ENCODE peak calls at places on chromosomes 5 and 9, in five cellular contexts. L is dorsolateral prefrontal cortex, N is A549, J is left ventricle myocardium inferior, K is Panc1. O is an unnamed sample.

GRCh38 chr5:176473335-176474006 is 25.3 kb downstream of the FAF2 start:
- DNase-seq in L (no peak), N (no peak), J (no peak), K (no peak), O (no peak)

GRCh38 chr5:97192580-97193421 is 9.8 kb upstream of the RIOK2 start:
- DNase-seq in L (no peak), N (no peak), J (no peak), K (no peak), O (no peak)

GRCh38 chr5:6470672-6471071 is 22.0 kb downstream of the UBE2QL1 start:
- DNase-seq in L (no peak), N (no peak), J (no peak), K (no peak), O (no peak)

GRCh38 chr5:17381926-17382325 is 116.1 kb upstream of the TAF11L2 start:
- DNase-seq in L (no peak), N (no peak), J (peak; percentile 33), K (no peak), O (peak; percentile 62)

GRCh38 chr5:55360190-55360589 is 52.4 kb downstream of the MTREX start:
- DNase-seq in L (no peak), N (no peak), J (no peak), K (no peak), O (no peak)

GRCh38 chr5:65041296-65042158 is 272.8 kb downstream of the CWC27 start:
- DNase-seq in L (no peak), N (no peak), J (no peak), K (no peak), O (no peak)

GRCh38 chr5:80125962-80126480 is 90.9 kb downstream of the THBS4 start:
- DNase-seq in L (no peak), N (no peak), J (no peak), K (no peak), O (no peak)

GRCh38 chr5:95878417-95879323 is 56.1 kb upstream of the GLRX start:
- DNase-seq in L (no peak), N (no peak), J (no peak), K (no peak), O (no peak)

GRCh38 chr9:120513825-120514598 is 66.0 kb downstream of the CDK5RAP2 start:
- DNase-seq in L (no peak), N (no peak), J (no peak), K (no peak), O (no peak)

GRCh38 chr5:134131578-134132350 is 17.3 kb downstream of the TCF7 start:
- DNase-seq in L (no peak), N (no peak), J (peak; percentile 2), K (no peak), O (peak; percentile 34)
- H3K27ac ChIP-seq in L (no peak overlapping the region), N (no peak overlapping the region), J (no peak overlapping the region), K (no peak overlapping the region), O (no peak overlapping the region)

GRCh38 chr5:110900829-110901228 is 162.0 kb downstream of the SLC25A46 start:
- DNase-seq in L (no peak), N (no peak), J (no peak), K (peak; percentile 73), O (no peak)

GRCh38 chr5:110896901-110897300 is 158.1 kb downstream of the SLC25A46 start:
- DNase-seq in L (no peak), N (no peak), J (no peak), K (no peak), O (no peak)

GRCh38 chr5:110903966-110904365 is 165.2 kb downstream of the SLC25A46 start:
- DNase-seq in L (no peak), N (no peak), J (no peak), K (no peak), O (no peak)

GRCh38 chr5:110894805-110895204 is 156.0 kb downstream of the SLC25A46 start:
- DNase-seq in L (no peak), N (no peak), J (no peak), K (no peak), O (no peak)

DNA sequence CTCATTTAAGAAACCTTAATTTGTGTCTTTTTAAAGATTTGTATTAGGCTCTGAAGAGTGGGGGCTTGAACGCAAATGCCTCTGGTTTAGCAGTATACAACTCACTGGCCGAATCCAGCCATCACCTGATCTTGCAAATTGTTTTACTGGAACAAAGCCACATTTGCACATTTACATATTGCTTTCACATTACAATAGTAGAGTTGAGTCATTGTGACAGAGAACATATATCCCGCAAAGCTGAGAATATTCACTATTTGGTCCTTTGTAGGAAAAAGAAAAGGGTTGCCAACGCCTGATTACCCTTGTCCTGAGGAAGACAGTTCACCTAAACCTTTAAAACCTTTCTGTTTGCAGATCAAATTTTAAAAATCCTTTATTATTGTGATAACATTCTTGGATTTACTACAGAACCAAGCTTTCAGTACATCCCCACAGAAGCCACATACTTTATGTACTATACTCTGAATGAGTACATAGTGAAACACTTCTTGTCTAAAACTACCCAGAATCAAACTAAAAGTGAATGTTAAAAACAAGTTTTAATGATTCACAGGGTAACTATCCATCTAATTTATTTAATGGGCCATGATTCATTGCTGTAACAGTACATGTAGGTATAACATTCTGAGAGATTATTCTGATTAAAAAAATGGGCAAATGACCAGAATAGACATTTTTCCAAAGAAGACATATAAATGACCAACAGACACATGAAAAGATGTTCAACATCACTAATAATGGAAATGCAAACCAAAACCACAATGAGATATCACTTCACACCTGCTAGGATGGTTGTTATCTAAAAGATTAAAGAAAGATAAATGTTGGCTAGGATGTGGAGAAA is 161.0 kb downstream of the SLC25A46 start:
- DNase-seq in L (no peak), N (no peak), J (no peak), K (no peak), O (no peak)
- H3K27ac ChIP-seq in L (no peak overlapping the region), N (no peak overlapping the region), J (no peak overlapping the region), K (no peak overlapping the region), O (no peak overlapping the region)

DNA sequence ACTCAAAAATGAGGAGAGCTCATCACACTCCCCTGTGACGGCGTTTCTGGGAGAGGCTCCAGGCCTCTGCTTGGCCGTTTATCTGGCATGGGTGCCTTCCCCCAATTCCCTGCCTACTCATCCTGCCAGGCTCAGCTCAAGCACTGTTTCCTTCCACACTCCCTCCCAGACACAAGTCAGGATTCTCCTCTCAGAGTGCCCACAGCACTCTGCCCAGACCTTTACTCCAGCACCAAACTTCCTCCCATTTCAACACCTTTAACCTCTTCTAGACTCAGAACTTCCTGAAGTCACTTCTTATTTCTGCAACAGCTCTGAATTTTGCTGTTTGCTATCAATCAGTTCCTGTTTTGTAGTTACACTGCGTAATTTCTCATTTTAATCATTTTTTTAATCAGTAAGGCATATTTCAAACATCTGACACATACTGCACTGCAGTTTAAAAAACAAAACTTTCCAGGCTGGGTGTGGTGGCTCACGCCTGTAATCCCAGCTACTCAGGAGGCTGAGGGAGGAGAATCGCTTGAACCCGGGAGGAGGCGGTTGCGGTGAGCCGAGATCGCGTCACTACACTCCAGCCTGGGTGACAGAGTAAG is 16.0 kb downstream of the TRMO start:
- DNase-seq in L (no peak), N (no peak), J (peak; percentile 43), K (no peak), O (peak; percentile 58)
- H3K27ac ChIP-seq in L (peak overlapping the region; percentile 22), N (no peak overlapping the region), J (peak overlapping the region; percentile 17), K (no peak overlapping the region), O (no peak overlapping the region)

DNA sequence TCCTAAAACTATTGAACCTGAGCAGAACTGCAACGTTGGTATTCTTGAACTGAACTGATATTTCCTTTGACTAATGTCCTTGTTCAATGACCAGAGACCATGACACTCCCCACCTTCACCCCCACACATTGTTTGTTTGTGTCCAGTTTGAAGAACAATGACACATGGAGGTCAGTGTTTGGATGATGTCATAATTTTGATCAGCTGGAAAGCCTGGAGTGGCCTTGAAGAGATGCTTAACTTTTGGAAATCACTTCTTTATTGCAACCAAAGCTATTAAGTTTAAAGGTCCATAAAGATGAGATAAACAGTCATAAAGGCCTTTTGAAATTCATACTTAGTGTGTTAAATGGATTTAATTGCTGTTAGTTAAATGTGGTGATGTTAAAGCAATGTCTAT is 92.6 kb downstream of the TMC1 start:
- DNase-seq in L (no peak), N (no peak), J (no peak), K (no peak), O (no peak)
- H3K27ac ChIP-seq in L (no peak overlapping the region), N (no peak overlapping the region), J (no peak overlapping the region), K (no peak overlapping the region), O (no peak overlapping the region)

GRCh38 chr5:93300309-93300923 is 280.6 kb downstream of the NR2F1-AS1 start:
- DNase-seq in L (no peak), N (no peak), J (no peak), K (no peak), O (no peak)
- H3K27ac ChIP-seq in L (no peak overlapping the region), N (no peak overlapping the region), J (no peak overlapping the region), K (peak overlapping the region; percentile 46), O (no peak overlapping the region)

DNA sequence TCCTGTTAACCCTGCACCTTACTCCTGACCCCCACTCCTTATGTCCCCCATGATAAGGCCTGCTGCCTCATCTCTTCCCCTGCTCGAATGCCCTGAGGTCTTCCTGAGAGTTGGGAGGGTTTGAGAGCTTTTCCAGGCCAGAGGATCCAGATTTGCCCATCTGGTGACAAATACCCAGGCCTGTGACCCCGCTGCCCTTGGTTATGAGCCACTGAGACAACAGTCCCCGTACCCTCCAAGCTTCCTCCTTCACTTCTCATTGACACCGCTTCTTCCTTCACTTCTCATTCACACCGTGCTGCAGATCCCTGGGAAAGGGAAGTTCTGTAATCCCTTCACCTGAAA is 591 bp downstream of the GM2A start:
- DNase-seq in L (no peak), N (no peak), J (no peak), K (no peak), O (no peak)
- H3K27ac ChIP-seq in L (peak overlapping the region; percentile 68), N (peak overlapping the region; percentile 71), J (peak overlapping the region; percentile 85), K (peak overlapping the region; percentile 88), O (peak overlapping the region; percentile 81)

O was measured in psoas muscle.